ENCODE peak calls at places on chromosomes 1 and 21, in six cellular contexts. One of them, this sample, is unnamed. For H3K27me3, the result is how much of the 10 kb centered on the place peaks cover.

GRCh38 chr1:244021427-244021826 is 29.7 kb upstream of the ZBTB18 start:
- DNase-seq in heart right ventricle: no peak
- DNase-seq in upper lobe of right lung: no peak
- DNase-seq in cardiac muscle cell: no peak
- DNase-seq in left ventricle myocardium inferior: no peak
- DNase-seq in adrenal gland: no peak
- DNase-seq in this sample: no peak

GRCh38 chr1:117258791-117259190 is 48.1 kb upstream of the VTCN1 start:
- DNase-seq in heart right ventricle: no peak
- DNase-seq in upper lobe of right lung: no peak
- DNase-seq in adrenal gland: no peak
- DNase-seq in cardiac muscle cell: no peak
- DNase-seq in left ventricle myocardium inferior: no peak
- DNase-seq in this sample: no peak

GRCh38 chr1:177164380-177165068 is at the start of gene ASTN1:
- DNase-seq in heart right ventricle: no peak
- DNase-seq in adrenal gland: no peak
- DNase-seq in upper lobe of right lung: no peak
- DNase-seq in left ventricle myocardium inferior: no peak
- DNase-seq in cardiac muscle cell: peak
- DNase-seq in this sample: no peak

GRCh38 chr21:31284797-31285397 is 59.2 kb downstream of the TIAM1 start:
- DNase-seq in heart right ventricle: no peak
- DNase-seq in upper lobe of right lung: no peak
- DNase-seq in left ventricle myocardium inferior: no peak
- DNase-seq in cardiac muscle cell: no peak
- DNase-seq in adrenal gland: no peak
- DNase-seq in this sample: no peak

GRCh38 chr1:159012495-159012894 is 2.8 kb downstream of the IFI16 start:
- DNase-seq in adrenal gland: no peak
- DNase-seq in upper lobe of right lung: no peak
- DNase-seq in heart right ventricle: peak
- DNase-seq in cardiac muscle cell: no peak
- DNase-seq in left ventricle myocardium inferior: no peak
- DNase-seq in this sample: peak

GRCh38 chr1:169044971-169045370 is 61.5 kb upstream of the ATP1B1 start:
- DNase-seq in heart right ventricle: no peak
- DNase-seq in upper lobe of right lung: no peak
- DNase-seq in left ventricle myocardium inferior: no peak
- DNase-seq in adrenal gland: no peak
- DNase-seq in cardiac muscle cell: no peak
- DNase-seq in this sample: no peak

GRCh38 chr1:67446893-67447292 is 16.7 kb upstream of the SERBP1 start:
- DNase-seq in left ventricle myocardium inferior: no peak
- DNase-seq in cardiac muscle cell: no peak
- DNase-seq in adrenal gland: no peak
- DNase-seq in upper lobe of right lung: no peak
- DNase-seq in heart right ventricle: no peak
- DNase-seq in this sample: no peak

GRCh38 chr1:29424266-29424665 is 187.9 kb downstream of the PTPRU start:
- DNase-seq in adrenal gland: no peak
- DNase-seq in cardiac muscle cell: no peak
- DNase-seq in heart right ventricle: no peak
- DNase-seq in upper lobe of right lung: no peak
- DNase-seq in left ventricle myocardium inferior: no peak
- DNase-seq in this sample: no peak

GRCh38 chr1:30511563-30512252 is 211.7 kb downstream of the MATN1 start:
- DNase-seq in heart right ventricle: no peak
- DNase-seq in left ventricle myocardium inferior: no peak
- DNase-seq in upper lobe of right lung: no peak
- DNase-seq in cardiac muscle cell: no peak
- DNase-seq in adrenal gland: no peak
- DNase-seq in this sample: no peak

GRCh38 chr21:36615274-36615964 is 83.5 kb upstream of the SIM2 start:
- DNase-seq in cardiac muscle cell: no peak
- DNase-seq in adrenal gland: no peak
- DNase-seq in left ventricle myocardium inferior: no peak
- DNase-seq in upper lobe of right lung: no peak
- DNase-seq in heart right ventricle: no peak
- DNase-seq in this sample: no peak
- H3K27ac ChIP-seq in cardiac muscle cell: no peak
- H3K27ac ChIP-seq in adrenal gland: no peak
- H3K27ac ChIP-seq in left ventricle myocardium inferior: no peak
- H3K27ac ChIP-seq in upper lobe of right lung: no peak
- H3K27ac ChIP-seq in heart right ventricle: no peak
- H3K27ac ChIP-seq in this sample: no peak

GRCh38 chr1:109282952-109283747 is at the start of gene PSRC1:
- DNase-seq in left ventricle myocardium inferior: peak
- DNase-seq in heart right ventricle: peak
- DNase-seq in cardiac muscle cell: peak
- DNase-seq in upper lobe of right lung: peak
- DNase-seq in adrenal gland: peak
- DNase-seq in this sample: peak
- TF ChIP-seq CTCF in left ventricle myocardium inferior: peak
- TF ChIP-seq CTCF in heart right ventricle: peak
- TF ChIP-seq CTCF in cardiac muscle cell: peak
- TF ChIP-seq CTCF in upper lobe of right lung: peak
- TF ChIP-seq CTCF in adrenal gland: peak
- TF ChIP-seq CTCF in this sample: peak

GRCh38 chr1:17795836-17796645 is 40.9 kb downstream of the ACTL8 start:
- DNase-seq in heart right ventricle: no peak
- DNase-seq in cardiac muscle cell: no peak
- DNase-seq in upper lobe of right lung: no peak
- DNase-seq in adrenal gland: no peak
- DNase-seq in left ventricle myocardium inferior: no peak
- DNase-seq in this sample: no peak
- H3K27me3 ChIP-seq in heart right ventricle: half or more
- H3K27me3 ChIP-seq in cardiac muscle cell: under half
- H3K27me3 ChIP-seq in upper lobe of right lung: under half
- H3K27me3 ChIP-seq in adrenal gland: under half
- H3K27me3 ChIP-seq in left ventricle myocardium inferior: half or more
- H3K27me3 ChIP-seq in this sample: under half

GRCh38 chr1:230381049-230381467 is 45.1 kb downstream of the PGBD5 start:
- DNase-seq in upper lobe of right lung: no peak
- DNase-seq in cardiac muscle cell: no peak
- DNase-seq in left ventricle myocardium inferior: no peak
- DNase-seq in heart right ventricle: no peak
- DNase-seq in adrenal gland: no peak
- DNase-seq in this sample: no peak
- H3K27ac ChIP-seq in upper lobe of right lung: peak
- H3K27ac ChIP-seq in cardiac muscle cell: no peak
- H3K27ac ChIP-seq in left ventricle myocardium inferior: no peak
- H3K27ac ChIP-seq in heart right ventricle: no peak
- H3K27ac ChIP-seq in adrenal gland: no peak
- H3K27ac ChIP-seq in this sample: no peak

GRCh38 chr1:2914702-2915101 is 106.6 kb upstream of the ACTRT2 start:
- DNase-seq in heart right ventricle: no peak
- DNase-seq in left ventricle myocardium inferior: no peak
- DNase-seq in adrenal gland: no peak
- DNase-seq in cardiac muscle cell: no peak
- DNase-seq in upper lobe of right lung: no peak
- DNase-seq in this sample: no peak
- TF ChIP-seq CTCF in heart right ventricle: no peak
- TF ChIP-seq CTCF in left ventricle myocardium inferior: no peak
- TF ChIP-seq CTCF in adrenal gland: no peak
- TF ChIP-seq CTCF in cardiac muscle cell: no peak
- TF ChIP-seq CTCF in upper lobe of right lung: no peak
- TF ChIP-seq CTCF in this sample: no peak

GRCh38 chr1:47231314-47232186 is 475 bp downstream of the TAL1 start:
- DNase-seq in upper lobe of right lung: no peak
- DNase-seq in cardiac muscle cell: peak
- DNase-seq in adrenal gland: no peak
- DNase-seq in heart right ventricle: peak
- DNase-seq in left ventricle myocardium inferior: no peak
- DNase-seq in this sample: no peak
- H3K27me3 ChIP-seq in upper lobe of right lung: half or more
- H3K27me3 ChIP-seq in cardiac muscle cell: half or more
- H3K27me3 ChIP-seq in adrenal gland: half or more
- H3K27me3 ChIP-seq in heart right ventricle: half or more
- H3K27me3 ChIP-seq in left ventricle myocardium inferior: half or more
- H3K27me3 ChIP-seq in this sample: half or more

DNA sequence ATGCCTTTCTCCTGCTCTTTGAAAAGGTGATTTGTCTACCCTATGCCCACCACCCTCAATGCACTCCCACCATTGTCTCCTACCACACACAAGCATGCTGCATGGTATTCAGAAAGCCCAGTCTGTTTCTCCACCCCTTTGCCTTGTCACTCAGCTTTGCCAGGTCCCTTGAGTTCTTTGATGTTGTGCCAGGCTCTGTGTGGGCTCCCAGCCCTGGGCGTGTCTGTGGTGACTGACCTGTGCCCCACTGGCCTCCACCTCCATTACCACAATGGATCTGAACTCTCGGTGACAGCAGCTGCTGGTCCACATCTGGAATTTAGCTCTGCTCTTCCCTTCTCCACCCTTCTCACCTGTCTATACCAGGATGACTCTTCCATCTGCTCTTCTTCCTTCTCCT is 34.9 kb downstream of the ATP2B4 start:
- DNase-seq in cardiac muscle cell: no peak
- DNase-seq in adrenal gland: peak
- DNase-seq in left ventricle myocardium inferior: peak
- DNase-seq in upper lobe of right lung: peak
- DNase-seq in heart right ventricle: peak
- DNase-seq in this sample: no peak
- H3K27ac ChIP-seq in cardiac muscle cell: no peak
- H3K27ac ChIP-seq in adrenal gland: peak
- H3K27ac ChIP-seq in left ventricle myocardium inferior: peak
- H3K27ac ChIP-seq in upper lobe of right lung: no peak
- H3K27ac ChIP-seq in heart right ventricle: peak
- H3K27ac ChIP-seq in this sample: no peak

This sample was measured in CD4-positive, alpha-beta T cell.